ENCODE peak calls at places on chromosomes 16 and 17, in four cellular contexts. L, T, U and E are unnamed samples. For H3K4me1, the result is how much of the 10 kb centered on the place peaks cover.

GRCh38 chr16:27718767-27719445 is 169.0 kb downstream of the KATNIP start:
- DNase-seq in L (no peak), U (no peak), T (no peak), E (no peak)

GRCh38 chr16:89637379-89637778 is 20.1 kb downstream of the CHMP1A start:
- DNase-seq in L (no peak), U (no peak), T (no peak), E (no peak)

GRCh38 chr17:8963665-8964258 is 1.7 kb downstream of the PIK3R5 start:
- DNase-seq in L (no peak), T (no peak), U (no peak), E (no peak)

GRCh38 chr17:3766783-3767182 is 34.2 kb downstream of the ITGAE start:
- DNase-seq in L (no peak), T (no peak), U (no peak), E (no peak)

GRCh38 chr17:17420561-17421269 is 56.1 kb upstream of the MED9 start:
- DNase-seq in L (peak), T (no peak), U (no peak), E (peak)

GRCh38 chr16:56246051-56246817 is 54.9 kb downstream of the GNAO1 start:
- DNase-seq in T (no peak), L (no peak), U (peak), E (no peak)

GRCh38 chr17:80604007-80604728 is 59.5 kb downstream of the RPTOR start:
- DNase-seq in T (peak), U (no peak), L (no peak), E (no peak)

GRCh38 chr17:11885051-11885450 is 112.2 kb downstream of the ZNF18 start:
- DNase-seq in U (no peak), L (no peak), T (no peak), E (no peak)

GRCh38 chr17:79811036-79811887 is 14.4 kb upstream of the CBX8 start:
- DNase-seq in L (no peak), T (peak), U (no peak), E (no peak)

GRCh38 chr17:74104921-74105320 is 98.6 kb upstream of the RPL38 start:
- DNase-seq in T (no peak), U (no peak), L (no peak), E (no peak)

GRCh38 chr17:15349119-15349518 is 7.7 kb upstream of the TEKT3 start:
- DNase-seq in U (no peak), L (no peak), T (no peak), E (no peak)

GRCh38 chr16:51431517-51432241 is 280.6 kb upstream of the SALL1 start:
- DNase-seq in T (no peak), U (peak), L (peak), E (no peak)

GRCh38 chr16:2152695-2153506 is 2.7 kb upstream of the TRAF7 start:
- DNase-seq in T (peak), U (no peak), L (peak), E (peak)

GRCh38 chr17:14748036-14748715 is 447.3 kb downstream of the HS3ST3B1 start:
- DNase-seq in T (peak), L (no peak), U (no peak), E (no peak)

GRCh38 chr16:4624827-4625616 is 396 bp downstream of the MGRN1 start:
- DNase-seq in T (peak), U (peak), L (peak), E (peak)

GRCh38 chr16:751152-752007 is 9.2 kb upstream of the MSLN start:
- DNase-seq in T (no peak), L (no peak), U (no peak), E (peak)

GRCh38 chr17:75517277-75517865 is 1.0 kb downstream of the TSEN54 start:
- DNase-seq in U (no peak), L (peak), T (peak), E (peak)

GRCh38 chr16:57471209-57471608 is 8.7 kb downstream of the POLR2C start:
- DNase-seq in L (no peak), T (no peak), U (no peak), E (no peak)

GRCh38 chr16:11946433-11946832 is 4.6 kb upstream of the NPIPB2 start:
- DNase-seq in U (no peak), T (no peak), L (no peak), E (no peak)

GRCh38 chr17:16101440-16101839 is 101.8 kb downstream of the TTC19 start:
- DNase-seq in U (no peak), T (no peak), L (no peak), E (no peak)

GRCh38 chr17:56717471-56717870 is 116.2 kb downstream of the C17orf67 start:
- DNase-seq in T (no peak), L (no peak), U (no peak), E (no peak)

GRCh38 chr17:4154201-4154600 is 11.2 kb downstream of the CYB5D2 start:
- DNase-seq in U (no peak), L (no peak), T (no peak), E (no peak)

GRCh38 chr17:16439867-16440351 is 24.5 kb downstream of the TRPV2 start:
- DNase-seq in T (peak), U (peak), L (no peak), E (no peak)

GRCh38 chr17:79971651-79972050 is 64.0 kb downstream of the TBC1D16 start:
- DNase-seq in L (peak), U (no peak), T (no peak), E (no peak)

GRCh38 chr17:45428050-45428953 is 4.4 kb downstream of the ARHGAP27 start:
- DNase-seq in U (peak), T (peak), L (peak), E (peak)

GRCh38 chr17:39629894-39630293 is 3.1 kb downstream of the PPP1R1B start:
- DNase-seq in T (no peak), L (no peak), U (no peak), E (no peak)

GRCh38 chr16:56451753-56452689 is 667 bp downstream of the OGFOD1 start:
- DNase-seq in U (peak), L (peak), T (peak), E (peak)

GRCh38 chr17:18262111-18262510 is 1.6 kb downstream of the MIEF2 start:
- DNase-seq in U (no peak), L (no peak), T (no peak), E (no peak)

GRCh38 chr17:45222273-45222993 is 748 bp downstream of the FMNL1 start:
- DNase-seq in L (peak), U (no peak), T (peak), E (no peak)

GRCh38 chr16:78629173-78629572 is 529.7 kb downstream of the WWOX start:
- DNase-seq in L (no peak), T (no peak), U (no peak), E (no peak)

GRCh38 chr16:16798504-16798903 is 419.6 kb downstream of the NPIPA7 start:
- DNase-seq in L (no peak), T (no peak), U (no peak), E (no peak)

GRCh38 chr16:14632693-14633569 is at the start of gene BFAR:
- DNase-seq in U (peak), L (peak), T (peak), E (peak)

GRCh38 chr16:74623214-74623842 is 16.4 kb upstream of the GLG1 start:
- DNase-seq in T (peak), L (no peak), U (peak), E (peak)

GRCh38 chr17:48646183-48647102 is 20.3 kb upstream of the HOXB9 start:
- DNase-seq in T (no peak), L (peak), U (no peak), E (peak)

GRCh38 chr17:41322264-41322902 is 6.9 kb upstream of the KRTAP17-1 start:
- DNase-seq in T (peak), U (peak), L (no peak), E (peak)

GRCh38 chr17:6627019-6627418 is 13.5 kb downstream of the KIAA0753 start:
- DNase-seq in T (no peak), U (peak), L (no peak), E (no peak)

GRCh38 chr16:10668322-10669045 is 26.2 kb downstream of the TEKT5 start:
- DNase-seq in T (peak), L (no peak), U (peak), E (no peak)

GRCh38 chr16:29663020-29663828 is at the start of gene SPN:
- DNase-seq in U (no peak), L (peak), T (peak), E (no peak)

GRCh38 chr16:47504599-47504998 is 43.5 kb downstream of the PHKB start:
- DNase-seq in T (no peak), L (no peak), U (no peak), E (no peak)

GRCh38 chr17:50064253-50064991 is 8.5 kb downstream of the ITGA3 start:
- DNase-seq in U (peak), T (no peak), L (no peak), E (no peak)

GRCh38 chr17:19264681-19265080 is 27.5 kb downstream of the EPN2 start:
- DNase-seq in L (no peak), T (no peak), U (no peak), E (no peak)

GRCh38 chr17:19265755-19266154 is 28.6 kb downstream of the EPN2 start:
- DNase-seq in L (no peak), U (no peak), T (no peak), E (no peak)

GRCh38 chr17:19263621-19264010 is 26.4 kb downstream of the EPN2 start:
- DNase-seq in L (no peak), U (peak), T (no peak), E (no peak)

GRCh38 chr17:19262650-19263620 is 25.8 kb downstream of the EPN2 start:
- DNase-seq in T (no peak), L (no peak), U (peak), E (no peak)

GRCh38 chr17:19264277-19264676 is 27.1 kb downstream of the EPN2 start:
- DNase-seq in L (no peak), T (no peak), U (peak), E (no peak)
- H3K4me1 ChIP-seq in L (under half), T (under half), U (half or more), E (under half)

GRCh38 chr17:63834431-63835166 is 7.1 kb upstream of the FTSJ3 start:
- DNase-seq in L (peak), U (peak), T (peak), E (no peak)

GRCh38 chr17:63832455-63832854 is 5.0 kb upstream of the FTSJ3 start:
- DNase-seq in U (no peak), L (no peak), T (no peak), E (no peak)

GRCh38 chr17:63833741-63834373 is 6.4 kb upstream of the FTSJ3 start:
- DNase-seq in T (no peak), L (no peak), U (no peak), E (no peak)

GRCh38 chr17:63832014-63832413 is 4.6 kb upstream of the FTSJ3 start:
- DNase-seq in L (no peak), T (no peak), U (no peak), E (no peak)

DNA sequence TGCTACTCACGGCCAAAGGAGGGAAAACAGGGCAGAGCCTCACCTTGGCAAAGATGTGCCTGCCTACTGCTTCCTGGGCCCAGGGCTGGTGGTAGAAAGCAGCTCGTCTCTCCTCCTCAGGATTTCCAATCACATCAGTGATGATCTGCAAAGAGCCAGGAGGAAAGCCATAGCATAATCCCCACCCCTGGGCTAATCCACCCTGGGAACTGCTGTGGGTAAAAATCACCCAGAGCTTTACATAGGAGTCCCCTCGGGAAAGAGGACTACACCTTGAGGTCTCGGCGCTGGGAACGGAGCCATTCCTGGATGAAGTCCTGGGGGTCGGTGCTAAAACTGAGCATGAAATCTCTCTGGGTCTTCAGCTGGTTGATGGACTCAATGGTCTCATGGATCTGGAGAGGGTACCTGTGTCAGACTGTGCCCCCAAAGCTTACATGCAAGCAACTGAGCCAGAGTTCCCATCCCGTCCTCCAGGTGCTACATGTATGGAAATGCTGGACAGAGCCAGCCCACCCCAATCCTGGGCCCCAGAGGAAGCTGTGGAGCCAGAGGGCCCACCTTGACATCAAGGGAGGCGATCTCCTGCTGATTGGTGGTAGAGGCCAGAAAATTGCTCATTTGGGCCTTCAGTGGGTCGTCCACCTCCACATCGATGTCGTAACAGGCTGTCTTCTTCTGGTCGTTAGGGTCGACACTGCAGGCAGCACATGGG is 5.7 kb upstream of the FTSJ3 start:
- DNase-seq in L (no peak), U (no peak), T (no peak), E (no peak)
- H3K4me1 ChIP-seq in L (under half), U (under half), T (under half), E (under half)

DNA sequence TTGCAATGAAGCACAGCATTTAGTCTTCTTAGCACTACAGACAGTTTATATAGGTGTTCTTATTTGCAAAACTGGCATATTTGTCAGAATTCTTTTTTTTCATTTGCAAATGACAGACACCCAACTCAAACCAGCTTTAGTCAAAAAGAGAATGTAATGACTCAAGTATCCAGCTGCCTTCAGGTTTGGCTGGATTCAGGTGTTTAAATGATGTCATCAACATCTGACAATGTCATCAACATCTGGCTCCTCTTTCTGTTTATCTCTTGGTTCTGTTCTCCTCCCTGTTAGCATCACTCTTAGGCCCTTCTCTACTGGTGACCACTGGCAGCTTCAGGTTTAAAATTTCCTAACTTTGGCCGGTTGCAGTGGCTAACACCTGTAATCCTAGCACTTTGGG is 18.9 kb downstream of the TMC5 start:
- DNase-seq in T (no peak), L (no peak), U (no peak), E (no peak)
- H3K4me1 ChIP-seq in T (under half), L (under half), U (under half), E (under half)

DNA sequence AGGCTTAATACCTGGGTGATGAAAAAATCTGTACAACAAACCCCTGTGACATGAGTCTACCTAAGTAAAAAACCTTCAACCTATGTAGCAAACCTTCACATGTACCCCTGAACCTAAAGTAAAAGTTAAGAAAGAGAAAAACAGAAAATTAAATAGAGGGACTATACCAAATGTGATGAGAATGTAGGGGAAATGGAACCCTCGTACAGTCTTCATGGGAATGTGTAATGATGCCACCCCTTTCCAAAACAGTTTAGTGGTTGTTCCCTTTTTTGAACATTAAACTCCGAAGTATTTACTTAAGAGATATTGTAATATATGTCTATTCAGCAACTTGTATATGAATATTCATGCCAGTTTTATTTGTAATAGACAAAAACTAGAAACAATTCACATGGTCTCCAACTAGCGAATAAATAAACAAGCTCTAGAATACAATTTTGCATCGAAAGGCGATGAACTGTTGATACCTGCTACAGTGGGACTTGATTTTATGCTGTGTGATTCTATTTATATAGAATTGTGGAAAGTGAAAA is 34.1 kb downstream of the AHSP start:
- DNase-seq in U (no peak), T (no peak), L (no peak), E (no peak)
- H3K4me1 ChIP-seq in U (under half), T (under half), L (under half), E (under half)